ENCODE peak calls at places on chromosomes 5 and 9, in six cellular contexts. Q is substantia nigra; O is stimulated activated CD4-positive, alpha-beta T cell treated with anti-CD3 and anti-CD28 coated beads, Interleukin-2, amount 100 ng/mL, for 24 hours; V is Daoy; J is neuronal stem cell; H is stimulated activated naive CD8-positive, alpha-beta T cell treated with anti-CD3 and anti-CD28 coated beads, Interleukin-15, Interleukin-2, amounts not matched to agents 100 U/mL and 50 U/mL, for 24 hours. R is an unnamed sample.

GRCh38 chr5:10518352-10518751 is 45.5 kb upstream of the ANKRD33B start:
- DNase-seq in H (no peak), O (no peak), J (no peak), Q (no peak), V (peak; percentile 30), R (no peak)

GRCh38 chr5:74109344-74109743 is 483.3 kb downstream of the ARHGEF28 start:
- DNase-seq in O (no peak), H (no peak), V (no peak), J (no peak), Q (no peak), R (no peak)

GRCh38 chr9:20418485-20418884 is 203.8 kb downstream of the MLLT3 start:
- DNase-seq in O (no peak), H (no peak), Q (no peak), J (no peak), V (no peak), R (no peak)

GRCh38 chr5:16626696-16627264 is 10.0 kb upstream of the RETREG1 start:
- DNase-seq in V (no peak), H (no peak), J (no peak), Q (no peak), O (peak; percentile 29), R (no peak)

GRCh38 chr5:36285837-36286615 is 15.7 kb downstream of the RANBP3L start:
- DNase-seq in J (no peak), V (no peak), Q (no peak), O (no peak), H (no peak), R (no peak)

GRCh38 chr5:10990626-10991025 is 229.6 kb upstream of the DAP start:
- DNase-seq in V (no peak), Q (no peak), J (no peak), H (no peak), O (no peak), R (no peak)

GRCh38 chr5:141879941-141880738 is 1.9 kb upstream of the PCDH1 start:
- DNase-seq in H (no peak), O (no peak), V (no peak), J (no peak), Q (peak; percentile 64), R (no peak)

GRCh38 chr9:91486699-91487497 is 63.3 kb upstream of the NFIL3 start:
- DNase-seq in V (no peak), O (no peak), Q (no peak), J (no peak), H (no peak), R (peak; percentile 70)

GRCh38 chr9:109349431-109349846 is 28.6 kb upstream of the EPB41L4B start:
- DNase-seq in J (no peak), H (no peak), O (no peak), Q (no peak), V (peak; percentile 80), R (no peak)

GRCh38 chr9:6943293-6943692 is 185.5 kb downstream of the KDM4C start:
- DNase-seq in Q (no peak), J (no peak), H (no peak), V (no peak), O (no peak), R (no peak)

GRCh38 chr5:139660105-139660915 is 12.2 kb downstream of the CXXC5 start:
- DNase-seq in V (peak; percentile 88), O (no peak), H (no peak), J (no peak), Q (peak; percentile 87), R (peak; percentile 89)

GRCh38 chr5:155815248-155815647 is 511.7 kb upstream of the SGCD start:
- DNase-seq in Q (no peak), V (no peak), H (no peak), O (no peak), J (no peak), R (no peak)

GRCh38 chr5:178145965-178146820 is 7.5 kb downstream of the NHP2 start:
- DNase-seq in Q (no peak), O (peak; percentile 77), H (peak; percentile 78), J (peak; percentile 31), V (peak; percentile 70), R (peak; percentile 78)

GRCh38 chr9:109409998-109410397 is 88.1 kb downstream of the PTPN3 start:
- DNase-seq in O (no peak), Q (no peak), J (no peak), H (peak; percentile 19), V (no peak), R (no peak)

GRCh38 chr5:1190296-1190695 is 11.1 kb upstream of the SLC6A19 start:
- DNase-seq in J (no peak), Q (no peak), O (no peak), H (no peak), V (no peak), R (no peak)

GRCh38 chr9:95511232-95511951 is 5.4 kb downstream of the PTCH1 start:
- DNase-seq in O (peak; percentile 53), H (peak; percentile 78), V (peak; percentile 87), Q (peak; percentile 82), J (no peak), R (peak; percentile 73)

GRCh38 chr9:121662896-121663580 is 11.6 kb downstream of the DAB2IP start:
- DNase-seq in O (no peak), J (no peak), V (no peak), Q (no peak), H (no peak), R (no peak)